ENCODE peak calls at places on chromosomes 5 and 9, in six cellular contexts. One of them, this sample, is unnamed. For H3K4me1 and H3K9me3, the result is how much of the 10 kb centered on the place peaks cover.

GRCh38 chr5:89929834-89930233 is 479.7 kb downstream of the CETN3 start:
- DNase-seq in PC-3: no peak
- DNase-seq in adrenal gland: no peak
- DNase-seq in transverse colon: no peak
- DNase-seq in cardiac muscle cell: no peak
- DNase-seq in hepatocyte: no peak
- DNase-seq in this sample: no peak

GRCh38 chr5:82421119-82421518 is 143.0 kb upstream of the RPS23 start:
- DNase-seq in hepatocyte: no peak
- DNase-seq in adrenal gland: no peak
- DNase-seq in cardiac muscle cell: no peak
- DNase-seq in PC-3: peak
- DNase-seq in transverse colon: no peak
- DNase-seq in this sample: no peak

GRCh38 chr9:99859395-99859980 is 37.8 kb downstream of the NR4A3 start:
- DNase-seq in transverse colon: no peak
- DNase-seq in cardiac muscle cell: no peak
- DNase-seq in adrenal gland: peak
- DNase-seq in PC-3: peak
- DNase-seq in hepatocyte: no peak
- DNase-seq in this sample: no peak

GRCh38 chr5:14212838-14213237 is 69.7 kb downstream of the TRIO start:
- DNase-seq in hepatocyte: peak
- DNase-seq in cardiac muscle cell: no peak
- DNase-seq in transverse colon: no peak
- DNase-seq in adrenal gland: no peak
- DNase-seq in PC-3: no peak
- DNase-seq in this sample: no peak

GRCh38 chr9:135077497-135078200 is 9.8 kb upstream of the OLFM1 start:
- DNase-seq in PC-3: peak
- DNase-seq in hepatocyte: peak
- DNase-seq in adrenal gland: peak
- DNase-seq in transverse colon: peak
- DNase-seq in cardiac muscle cell: peak
- DNase-seq in this sample: no peak

GRCh38 chr9:126471084-126471611 is 142.6 kb upstream of the LMX1B start:
- DNase-seq in transverse colon: peak
- DNase-seq in cardiac muscle cell: no peak
- DNase-seq in PC-3: no peak
- DNase-seq in adrenal gland: peak
- DNase-seq in hepatocyte: no peak
- DNase-seq in this sample: peak

GRCh38 chr9:110659891-110660541 is 8.6 kb upstream of the MUSK start:
- DNase-seq in adrenal gland: no peak
- DNase-seq in hepatocyte: no peak
- DNase-seq in cardiac muscle cell: no peak
- DNase-seq in PC-3: peak
- DNase-seq in transverse colon: no peak
- DNase-seq in this sample: no peak

GRCh38 chr9:4297795-4298254 is 2.0 kb downstream of the GLIS3 start:
- DNase-seq in PC-3: peak
- DNase-seq in adrenal gland: peak
- DNase-seq in hepatocyte: peak
- DNase-seq in transverse colon: peak
- DNase-seq in cardiac muscle cell: peak
- DNase-seq in this sample: peak

GRCh38 chr5:5063533-5063953 is 76.6 kb upstream of the ADAMTS16 start:
- DNase-seq in hepatocyte: no peak
- DNase-seq in transverse colon: no peak
- DNase-seq in cardiac muscle cell: no peak
- DNase-seq in adrenal gland: no peak
- DNase-seq in PC-3: no peak
- DNase-seq in this sample: no peak

GRCh38 chr5:1103505-1104326 is 8.1 kb downstream of the SLC12A7 start:
- DNase-seq in adrenal gland: peak
- DNase-seq in PC-3: no peak
- DNase-seq in transverse colon: peak
- DNase-seq in cardiac muscle cell: no peak
- DNase-seq in hepatocyte: peak
- DNase-seq in this sample: peak

GRCh38 chr9:77277719-77278118 is 100.4 kb downstream of the VPS13A start:
- DNase-seq in adrenal gland: no peak
- DNase-seq in cardiac muscle cell: no peak
- DNase-seq in hepatocyte: no peak
- DNase-seq in PC-3: no peak
- DNase-seq in transverse colon: no peak
- DNase-seq in this sample: no peak

GRCh38 chr9:20684865-20685696 is 1.0 kb downstream of the FOCAD start:
- DNase-seq in transverse colon: no peak
- DNase-seq in adrenal gland: no peak
- DNase-seq in PC-3: peak
- DNase-seq in cardiac muscle cell: no peak
- DNase-seq in hepatocyte: peak
- DNase-seq in this sample: no peak

GRCh38 chr9:77433675-77434445 is 214.3 kb downstream of the GNA14 start:
- DNase-seq in transverse colon: peak
- DNase-seq in cardiac muscle cell: peak
- DNase-seq in PC-3: peak
- DNase-seq in hepatocyte: peak
- DNase-seq in adrenal gland: peak
- DNase-seq in this sample: peak

GRCh38 chr5:159478950-159479349 is 148.7 kb upstream of the IL12B start:
- DNase-seq in hepatocyte: no peak
- DNase-seq in cardiac muscle cell: no peak
- DNase-seq in PC-3: no peak
- DNase-seq in transverse colon: no peak
- DNase-seq in adrenal gland: no peak
- DNase-seq in this sample: no peak

GRCh38 chr5:41508696-41509398 is 1.6 kb downstream of the PLCXD3 start:
- DNase-seq in PC-3: peak
- DNase-seq in transverse colon: no peak
- DNase-seq in adrenal gland: no peak
- DNase-seq in cardiac muscle cell: peak
- DNase-seq in hepatocyte: no peak
- DNase-seq in this sample: no peak

DNA sequence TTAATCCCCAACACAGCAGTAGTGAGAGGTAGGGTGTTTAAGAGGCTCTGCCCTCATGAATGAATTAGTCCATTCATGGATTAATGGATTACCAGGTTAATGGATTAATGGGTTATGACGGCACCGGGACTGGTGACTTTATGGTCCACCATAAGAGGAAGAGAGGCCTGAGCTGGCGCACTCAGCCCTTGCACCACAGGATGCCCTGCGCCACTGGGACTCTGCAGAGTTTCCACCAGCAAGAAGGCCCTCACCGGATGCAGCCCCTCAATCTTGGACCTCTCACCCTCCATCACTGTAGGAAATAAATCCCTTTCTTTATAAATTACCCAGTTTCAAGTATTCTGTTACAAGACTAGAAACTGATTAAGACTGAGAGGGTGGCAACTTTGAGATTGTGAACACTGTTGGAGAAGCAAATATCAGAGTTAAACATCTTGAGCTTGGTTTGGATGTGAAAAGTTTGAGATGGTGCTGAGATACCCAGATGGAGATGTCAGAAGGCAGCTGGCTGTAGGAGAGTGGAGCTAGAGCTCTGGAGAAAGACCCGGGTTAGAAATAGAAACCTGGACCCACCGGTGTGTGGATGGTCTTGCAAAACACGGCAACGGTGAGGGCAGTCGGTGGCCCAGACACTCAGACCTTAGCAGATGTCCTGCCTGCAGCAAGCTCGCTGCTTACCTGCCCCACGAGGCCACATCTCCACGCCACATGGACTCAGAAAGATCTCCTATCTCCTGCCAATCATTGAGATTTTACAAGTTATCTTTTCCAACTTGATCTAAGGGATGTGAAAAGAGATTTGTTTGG is 98.8 kb downstream of the HSD17B3 start:
- DNase-seq in transverse colon: no peak
- DNase-seq in cardiac muscle cell: no peak
- DNase-seq in hepatocyte: no peak
- DNase-seq in PC-3: no peak
- DNase-seq in adrenal gland: no peak
- DNase-seq in this sample: no peak
- H3K4me1 ChIP-seq in transverse colon: under half
- H3K4me1 ChIP-seq in cardiac muscle cell: under half
- H3K4me1 ChIP-seq in hepatocyte: under half
- H3K4me1 ChIP-seq in PC-3: under half
- H3K4me1 ChIP-seq in adrenal gland: under half
- H3K4me1 ChIP-seq in this sample: under half

DNA sequence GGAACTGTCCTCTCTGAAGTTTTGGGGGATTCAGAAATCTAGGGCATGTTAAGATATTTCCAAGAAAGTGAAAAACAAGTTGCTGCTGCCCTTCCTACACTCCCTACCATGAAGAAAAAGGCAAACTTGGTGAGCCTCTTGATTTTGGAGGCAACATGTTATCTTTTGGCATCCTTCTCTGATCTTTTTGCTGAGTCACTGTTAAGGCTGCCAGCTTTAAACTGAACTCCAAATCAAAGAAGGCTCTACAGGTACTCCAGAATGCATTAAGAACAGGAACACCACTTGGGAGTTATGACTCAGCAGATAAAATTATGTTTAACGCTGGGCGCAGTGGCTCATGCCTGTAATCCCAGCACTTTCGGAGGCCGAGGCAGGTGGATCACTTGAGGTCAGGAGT is 24.0 kb downstream of the PCDHB15 start:
- DNase-seq in adrenal gland: no peak
- DNase-seq in cardiac muscle cell: no peak
- DNase-seq in transverse colon: no peak
- DNase-seq in PC-3: no peak
- DNase-seq in hepatocyte: no peak
- DNase-seq in this sample: no peak
- H3K9me3 ChIP-seq in adrenal gland: half or more
- H3K9me3 ChIP-seq in cardiac muscle cell: under half
- H3K9me3 ChIP-seq in transverse colon: half or more
- H3K9me3 ChIP-seq in PC-3: under half
- H3K9me3 ChIP-seq in hepatocyte: half or more
- H3K9me3 ChIP-seq in this sample: under half

GRCh38 chr5:58455066-58455465 is 4.8 kb downstream of the PLK2 start:
- DNase-seq in hepatocyte: no peak
- DNase-seq in cardiac muscle cell: peak
- DNase-seq in transverse colon: no peak
- DNase-seq in PC-3: no peak
- DNase-seq in adrenal gland: no peak
- DNase-seq in this sample: no peak
- H3K27ac ChIP-seq in hepatocyte: no peak
- H3K27ac ChIP-seq in cardiac muscle cell: no peak
- H3K27ac ChIP-seq in transverse colon: no peak
- H3K27ac ChIP-seq in PC-3: no peak
- H3K27ac ChIP-seq in adrenal gland: no peak
- H3K27ac ChIP-seq in this sample: no peak

GRCh38 chr5:143120460-143121134 is 282.9 kb downstream of the NR3C1 start:
- DNase-seq in PC-3: no peak
- DNase-seq in transverse colon: no peak
- DNase-seq in adrenal gland: no peak
- DNase-seq in cardiac muscle cell: no peak
- DNase-seq in hepatocyte: no peak
- DNase-seq in this sample: no peak
- H3K4me1 ChIP-seq in PC-3: under half
- H3K4me1 ChIP-seq in transverse colon: under half
- H3K4me1 ChIP-seq in adrenal gland: under half
- H3K4me1 ChIP-seq in cardiac muscle cell: under half
- H3K4me1 ChIP-seq in hepatocyte: under half
- H3K4me1 ChIP-seq in this sample: under half

GRCh38 chr5:56420323-56420722 is 187.2 kb upstream of the ANKRD55 start:
- DNase-seq in PC-3: no peak
- DNase-seq in hepatocyte: no peak
- DNase-seq in transverse colon: no peak
- DNase-seq in cardiac muscle cell: no peak
- DNase-seq in adrenal gland: no peak
- DNase-seq in this sample: no peak
- H3K9me3 ChIP-seq in PC-3: under half
- H3K9me3 ChIP-seq in hepatocyte: under half
- H3K9me3 ChIP-seq in transverse colon: under half
- H3K9me3 ChIP-seq in cardiac muscle cell: under half
- H3K9me3 ChIP-seq in adrenal gland: under half
- H3K9me3 ChIP-seq in this sample: under half

This sample was measured in heart left ventricle.